ENCODE peak calls at places on chromosomes 12 and 14, in ten cellular contexts. One of them, this sample, is unnamed.

GRCh38 chr12:45695035-45695434 is 34.5 kb upstream of the ARID2 start:
- DNase-seq in lung: no peak
- DNase-seq in endothelial cell: no peak
- DNase-seq in esophagus squamous epithelium: no peak
- DNase-seq in vagina: no peak
- DNase-seq in DND-41: no peak
- DNase-seq in MCF 10A: no peak
- DNase-seq in AG09309: no peak
- DNase-seq in foreskin keratinocyte: no peak
- DNase-seq in MM.1S: no peak
- DNase-seq in this sample: no peak

GRCh38 chr14:70086685-70087379 is 101.9 kb downstream of the SLC8A3 start:
- DNase-seq in lung: no peak
- DNase-seq in endothelial cell: peak; percentile 28
- DNase-seq in esophagus squamous epithelium: no peak
- DNase-seq in vagina: no peak
- DNase-seq in DND-41: peak; percentile 9
- DNase-seq in MCF 10A: peak; percentile 51
- DNase-seq in AG09309: no peak
- DNase-seq in foreskin keratinocyte: peak; percentile 5
- DNase-seq in MM.1S: peak; percentile 6
- DNase-seq in this sample: peak; percentile 28

GRCh38 chr14:74126315-74126714 is 41.6 kb downstream of the LIN52 start:
- DNase-seq in lung: no peak
- DNase-seq in endothelial cell: no peak
- DNase-seq in esophagus squamous epithelium: no peak
- DNase-seq in vagina: no peak
- DNase-seq in DND-41: no peak
- DNase-seq in MCF 10A: no peak
- DNase-seq in AG09309: no peak
- DNase-seq in foreskin keratinocyte: no peak
- DNase-seq in MM.1S: no peak
- DNase-seq in this sample: no peak

GRCh38 chr12:21627924-21628323 is 23.3 kb upstream of the GYS2 start:
- DNase-seq in lung: no peak
- DNase-seq in endothelial cell: no peak
- DNase-seq in esophagus squamous epithelium: no peak
- DNase-seq in vagina: no peak
- DNase-seq in DND-41: no peak
- DNase-seq in MCF 10A: no peak
- DNase-seq in AG09309: no peak
- DNase-seq in foreskin keratinocyte: no peak
- DNase-seq in MM.1S: peak; percentile 40
- DNase-seq in this sample: no peak

GRCh38 chr14:49621114-49621881 is 699 bp downstream of the MGAT2 start:
- DNase-seq in lung: peak; percentile 70
- DNase-seq in endothelial cell: peak; percentile 70
- DNase-seq in esophagus squamous epithelium: peak; percentile 39
- DNase-seq in vagina: no peak
- DNase-seq in DND-41: peak; percentile 74
- DNase-seq in MCF 10A: peak; percentile 46
- DNase-seq in AG09309: no peak
- DNase-seq in foreskin keratinocyte: no peak
- DNase-seq in MM.1S: peak; percentile 41
- DNase-seq in this sample: peak; percentile 67

GRCh38 chr12:64034901-64035576 is 187.1 kb downstream of the KICS2 start:
- DNase-seq in lung: no peak
- DNase-seq in endothelial cell: no peak
- DNase-seq in esophagus squamous epithelium: no peak
- DNase-seq in vagina: no peak
- DNase-seq in DND-41: no peak
- DNase-seq in MCF 10A: no peak
- DNase-seq in AG09309: no peak
- DNase-seq in foreskin keratinocyte: no peak
- DNase-seq in MM.1S: peak; percentile 18
- DNase-seq in this sample: no peak

GRCh38 chr12:59070534-59070933 is 150.2 kb upstream of the LRIG3 start:
- DNase-seq in lung: no peak
- DNase-seq in endothelial cell: no peak
- DNase-seq in esophagus squamous epithelium: no peak
- DNase-seq in vagina: no peak
- DNase-seq in DND-41: no peak
- DNase-seq in MCF 10A: no peak
- DNase-seq in AG09309: no peak
- DNase-seq in foreskin keratinocyte: no peak
- DNase-seq in MM.1S: no peak
- DNase-seq in this sample: no peak

GRCh38 chr12:3227076-3227975 is 150.1 kb downstream of the TSPAN9 start:
- DNase-seq in lung: no peak
- DNase-seq in endothelial cell: no peak
- DNase-seq in esophagus squamous epithelium: no peak
- DNase-seq in vagina: no peak
- DNase-seq in DND-41: no peak
- DNase-seq in MCF 10A: no peak
- DNase-seq in AG09309: no peak
- DNase-seq in foreskin keratinocyte: no peak
- DNase-seq in MM.1S: no peak
- DNase-seq in this sample: no peak

GRCh38 chr14:96584199-96584906 is 82.2 kb downstream of the PAPOLA start:
- DNase-seq in lung: peak; percentile 43
- DNase-seq in endothelial cell: peak; percentile 83
- DNase-seq in esophagus squamous epithelium: no peak
- DNase-seq in vagina: peak; percentile 44
- DNase-seq in DND-41: no peak
- DNase-seq in MCF 10A: peak; percentile 61
- DNase-seq in AG09309: no peak
- DNase-seq in foreskin keratinocyte: no peak
- DNase-seq in MM.1S: peak; percentile 37
- DNase-seq in this sample: peak; percentile 79

DNA sequence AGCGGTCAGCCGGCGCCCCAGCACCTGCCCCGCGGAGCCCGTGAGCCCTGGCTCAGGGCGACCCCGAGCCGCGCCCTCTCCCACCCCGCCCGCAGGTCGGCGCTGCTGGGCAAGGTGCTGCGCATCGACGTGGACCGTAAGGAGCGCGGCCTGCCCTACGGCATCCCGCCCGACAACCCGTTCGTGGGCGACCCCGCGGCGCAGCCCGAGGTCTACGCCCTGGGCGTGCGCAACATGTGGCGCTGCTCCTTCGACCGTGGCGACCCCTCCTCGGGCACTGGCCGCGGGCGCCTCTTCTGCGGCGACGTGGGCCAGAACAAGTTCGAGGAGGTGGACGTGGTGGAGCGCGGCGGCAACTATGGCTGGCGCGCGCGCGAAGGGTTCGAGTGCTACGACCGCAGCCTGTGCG is 14.4 kb downstream of the HHIPL1 start:
- DNase-seq in lung: no peak
- DNase-seq in endothelial cell: peak; percentile 47
- DNase-seq in esophagus squamous epithelium: no peak
- DNase-seq in vagina: no peak
- DNase-seq in DND-41: no peak
- DNase-seq in MCF 10A: no peak
- DNase-seq in AG09309: no peak
- DNase-seq in foreskin keratinocyte: no peak
- DNase-seq in MM.1S: no peak
- DNase-seq in this sample: peak; percentile 39
- TF ChIP-seq CTCF in lung: no peak
- TF ChIP-seq CTCF in endothelial cell: peak; percentile 39
- TF ChIP-seq CTCF in esophagus squamous epithelium: peak; percentile 3
- TF ChIP-seq CTCF in vagina: no peak
- TF ChIP-seq CTCF in DND-41: no peak
- TF ChIP-seq CTCF in MCF 10A: no peak
- TF ChIP-seq CTCF in AG09309: no peak
- TF ChIP-seq CTCF in foreskin keratinocyte: peak; percentile 44
- TF ChIP-seq CTCF in MM.1S: no peak
- TF ChIP-seq CTCF in this sample: no peak

GRCh38 chr12:54280401-54281260 is at the start of gene HNRNPA1:
- DNase-seq in lung: peak; percentile 97
- DNase-seq in endothelial cell: peak; percentile 89
- DNase-seq in esophagus squamous epithelium: peak; percentile 94
- DNase-seq in vagina: peak; percentile 100
- DNase-seq in DND-41: peak; percentile 99
- DNase-seq in MCF 10A: peak; percentile 100
- DNase-seq in AG09309: peak; percentile 100
- DNase-seq in foreskin keratinocyte: peak; percentile 99
- DNase-seq in MM.1S: peak; percentile 100
- DNase-seq in this sample: peak; percentile 91
- TF ChIP-seq CTCF in lung: no peak
- TF ChIP-seq CTCF in endothelial cell: no peak
- TF ChIP-seq CTCF in esophagus squamous epithelium: no peak
- TF ChIP-seq CTCF in vagina: no peak
- TF ChIP-seq CTCF in DND-41: peak; percentile 2
- TF ChIP-seq CTCF in MCF 10A: no peak
- TF ChIP-seq CTCF in AG09309: no peak
- TF ChIP-seq CTCF in foreskin keratinocyte: no peak
- TF ChIP-seq CTCF in MM.1S: no peak
- TF ChIP-seq CTCF in this sample: no peak

GRCh38 chr12:116278259-116278595 is 734 bp upstream of the MED13L start:
- DNase-seq in lung: no peak
- DNase-seq in endothelial cell: no peak
- DNase-seq in esophagus squamous epithelium: no peak
- DNase-seq in vagina: no peak
- DNase-seq in DND-41: no peak
- DNase-seq in MCF 10A: no peak
- DNase-seq in AG09309: no peak
- DNase-seq in foreskin keratinocyte: no peak
- DNase-seq in MM.1S: no peak
- DNase-seq in this sample: no peak

GRCh38 chr12:116278667-116279066 is 1.2 kb upstream of the MED13L start:
- DNase-seq in lung: no peak
- DNase-seq in endothelial cell: no peak
- DNase-seq in esophagus squamous epithelium: no peak
- DNase-seq in vagina: no peak
- DNase-seq in DND-41: no peak
- DNase-seq in MCF 10A: no peak
- DNase-seq in AG09309: no peak
- DNase-seq in foreskin keratinocyte: no peak
- DNase-seq in MM.1S: no peak
- DNase-seq in this sample: no peak

GRCh38 chr12:116274552-116275375 is 2.7 kb downstream of the MED13L start:
- DNase-seq in lung: no peak
- DNase-seq in endothelial cell: no peak
- DNase-seq in esophagus squamous epithelium: no peak
- DNase-seq in vagina: no peak
- DNase-seq in DND-41: no peak
- DNase-seq in MCF 10A: no peak
- DNase-seq in AG09309: no peak
- DNase-seq in foreskin keratinocyte: no peak
- DNase-seq in MM.1S: no peak
- DNase-seq in this sample: no peak

GRCh38 chr12:116276433-116277216 is 868 bp downstream of the MED13L start:
- DNase-seq in lung: peak; percentile 59
- DNase-seq in endothelial cell: peak; percentile 76
- DNase-seq in esophagus squamous epithelium: peak; percentile 12
- DNase-seq in vagina: no peak
- DNase-seq in DND-41: peak; percentile 73
- DNase-seq in MCF 10A: peak; percentile 76
- DNase-seq in AG09309: no peak
- DNase-seq in foreskin keratinocyte: no peak
- DNase-seq in MM.1S: peak; percentile 44
- DNase-seq in this sample: peak; percentile 74

DNA sequence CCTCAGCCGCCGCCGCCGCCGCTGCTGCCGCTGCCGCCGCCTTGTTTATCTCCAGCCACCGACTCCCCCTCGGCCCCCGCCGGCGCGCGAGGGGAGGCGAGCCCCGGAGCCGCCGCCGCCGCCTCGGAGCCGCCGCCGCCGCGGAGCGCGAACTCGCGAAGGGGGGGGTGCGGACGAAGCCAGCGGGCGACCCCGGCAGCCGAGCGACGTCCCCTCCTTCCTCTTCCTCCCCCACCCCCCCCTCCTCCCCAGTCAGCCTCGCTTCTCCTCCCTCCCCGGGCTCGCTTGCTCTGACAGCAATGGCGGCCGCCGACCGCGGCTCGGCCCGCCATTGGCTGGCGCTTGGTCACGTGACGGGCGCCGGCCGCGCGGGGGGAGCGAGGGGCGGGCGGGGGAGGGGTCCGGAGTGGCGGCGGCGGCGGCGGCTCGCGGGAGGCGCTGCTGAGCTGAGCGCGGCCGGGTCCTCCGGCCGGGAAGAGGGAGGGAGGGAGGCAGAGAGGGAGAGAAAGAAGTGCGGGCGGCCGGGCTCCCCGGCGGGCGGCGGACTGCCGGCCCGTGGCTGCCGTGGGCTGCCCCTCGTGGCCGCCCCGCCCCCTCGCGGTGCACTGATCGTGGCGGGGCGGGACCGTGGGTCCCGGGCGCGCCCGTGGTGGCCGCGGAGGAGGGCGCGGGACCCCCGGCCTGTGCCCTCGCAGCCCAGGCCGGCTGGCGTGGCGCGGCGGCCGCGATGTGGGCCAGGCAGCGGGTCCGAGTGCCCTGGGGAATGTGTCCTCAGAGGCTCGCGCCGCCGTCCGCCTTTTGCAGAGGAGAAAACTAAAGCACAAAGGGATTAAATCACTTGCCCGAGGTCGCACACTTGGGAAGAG is at the start of gene MED13L:
- DNase-seq in lung: peak; percentile 87
- DNase-seq in endothelial cell: peak; percentile 96
- DNase-seq in esophagus squamous epithelium: peak; percentile 52
- DNase-seq in vagina: no peak
- DNase-seq in DND-41: peak; percentile 91
- DNase-seq in MCF 10A: peak; percentile 84
- DNase-seq in AG09309: peak; percentile 35
- DNase-seq in foreskin keratinocyte: no peak
- DNase-seq in MM.1S: peak; percentile 72
- DNase-seq in this sample: peak; percentile 91
- TF ChIP-seq CTCF in lung: peak; percentile 22
- TF ChIP-seq CTCF in endothelial cell: peak; percentile 18
- TF ChIP-seq CTCF in esophagus squamous epithelium: peak; percentile 39
- TF ChIP-seq CTCF in vagina: no peak
- TF ChIP-seq CTCF in DND-41: peak; percentile 46
- TF ChIP-seq CTCF in MCF 10A: peak; percentile 29
- TF ChIP-seq CTCF in AG09309: no peak
- TF ChIP-seq CTCF in foreskin keratinocyte: peak; percentile 65
- TF ChIP-seq CTCF in MM.1S: no peak
- TF ChIP-seq CTCF in this sample: no peak

DNA sequence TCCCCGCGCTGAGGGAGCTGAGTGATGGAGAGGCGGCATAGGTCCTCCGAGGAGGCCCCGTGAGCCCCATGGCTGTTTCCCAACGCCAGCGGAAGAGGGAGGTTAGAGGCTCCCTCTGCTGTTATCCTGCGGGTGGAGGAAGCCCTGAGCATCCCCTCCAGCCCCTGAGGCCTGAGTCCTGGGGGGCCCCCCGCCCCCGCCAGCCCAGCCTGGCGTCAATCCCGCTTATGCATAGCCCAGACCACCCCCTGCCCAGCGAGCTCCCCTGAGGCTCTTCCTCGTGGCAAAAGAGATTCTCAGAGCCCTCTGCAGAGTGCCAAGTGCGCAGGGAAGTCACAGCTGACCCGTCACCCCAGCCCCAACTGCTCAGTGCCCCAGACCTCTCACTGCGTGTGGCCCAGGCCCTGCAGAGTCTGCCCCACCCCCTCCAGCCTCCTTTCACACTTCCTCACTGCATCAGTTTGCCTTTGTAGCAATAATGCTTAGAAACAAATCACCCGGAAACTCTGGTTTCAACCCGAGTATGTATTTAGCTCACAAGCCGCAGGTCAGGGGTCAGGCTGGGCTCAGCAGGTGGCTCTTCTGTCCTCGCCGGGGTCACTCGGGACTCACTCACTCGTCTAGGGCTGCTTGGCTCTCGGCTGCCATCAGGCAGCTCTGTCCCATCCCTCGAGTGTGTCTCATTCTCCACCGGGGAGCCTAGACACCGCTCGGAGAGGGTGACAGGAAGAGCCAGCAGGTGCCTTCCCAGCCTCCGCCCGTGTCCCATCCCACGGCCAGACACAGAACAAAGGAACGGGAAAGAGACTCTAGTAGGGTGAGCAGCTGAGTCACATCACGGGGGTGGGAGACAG is 44.8 kb upstream of the GALNT9 start:
- DNase-seq in lung: no peak
- DNase-seq in endothelial cell: no peak
- DNase-seq in esophagus squamous epithelium: no peak
- DNase-seq in vagina: no peak
- DNase-seq in DND-41: no peak
- DNase-seq in MCF 10A: no peak
- DNase-seq in AG09309: no peak
- DNase-seq in foreskin keratinocyte: no peak
- DNase-seq in MM.1S: no peak
- DNase-seq in this sample: no peak
- TF ChIP-seq CTCF in lung: no peak
- TF ChIP-seq CTCF in endothelial cell: no peak
- TF ChIP-seq CTCF in esophagus squamous epithelium: no peak
- TF ChIP-seq CTCF in vagina: no peak
- TF ChIP-seq CTCF in DND-41: no peak
- TF ChIP-seq CTCF in MCF 10A: no peak
- TF ChIP-seq CTCF in AG09309: peak; percentile 48
- TF ChIP-seq CTCF in foreskin keratinocyte: no peak
- TF ChIP-seq CTCF in MM.1S: no peak
- TF ChIP-seq CTCF in this sample: no peak

This sample was measured in nephron progenitor cell.